ENCODE peak calls at places on chromosomes 6 and 20, in five cellular contexts. U, J, E, W and C are unnamed samples.

GRCh38 chr20:36269507-36269906 is 33.2 kb downstream of the AAR2 start:
- DNase-seq in U (no peak), J (no peak), E (no peak), W (no peak), C (no peak)

GRCh38 chr6:122400467-122401089 is 1.1 kb downstream of the HSF2 start:
- DNase-seq in U (no peak), J (no peak), E (no peak), W (no peak), C (no peak)

GRCh38 chr20:53778736-53779135 is 185.1 kb upstream of the ZNF217 start:
- DNase-seq in U (no peak), J (no peak), E (no peak), W (no peak), C (no peak)

GRCh38 chr6:16799279-16800193 is 38.3 kb upstream of the ATXN1 start:
- DNase-seq in U (no peak), J (peak; percentile 74), E (no peak), W (no peak), C (no peak)

GRCh38 chr6:79713701-79714322 is 82.7 kb downstream of the SH3BGRL2 start:
- DNase-seq in U (no peak), J (peak; percentile 54), E (peak; percentile 25), W (no peak), C (peak; percentile 54)

GRCh38 chr20:50215917-50216316 is 25.3 kb downstream of the CEBPB start:
- DNase-seq in U (no peak), J (no peak), E (no peak), W (no peak), C (no peak)

GRCh38 chr6:124873066-124873410 is 89.2 kb upstream of the RNF217 start:
- DNase-seq in U (no peak), J (no peak), E (no peak), W (no peak), C (no peak)

GRCh38 chr20:4435210-4435609 is 286.5 kb upstream of the PRND start:
- DNase-seq in U (no peak), J (no peak), E (no peak), W (no peak), C (no peak)

GRCh38 chr6:74971631-74972030 is 234.2 kb downstream of the COL12A1 start:
- DNase-seq in U (no peak), J (no peak), E (no peak), W (no peak), C (no peak)

GRCh38 chr6:92847988-92848387 is 571.4 kb downstream of the EPHA7 start:
- DNase-seq in U (no peak), J (no peak), E (peak; percentile 58), W (no peak), C (no peak)

GRCh38 chr20:56247954-56248782 is at the start of gene MC3R:
- DNase-seq in U (no peak), J (peak; percentile 68), E (peak; percentile 66), W (peak; percentile 27), C (peak; percentile 53)

GRCh38 chr6:10316327-10316726 is 98.5 kb downstream of the TFAP2A start:
- DNase-seq in U (no peak), J (no peak), E (no peak), W (no peak), C (peak; percentile 50)

GRCh38 chr6:148144917-148145521 is 197.6 kb upstream of the SASH1 start:
- DNase-seq in U (no peak), J (peak; percentile 64), E (peak; percentile 36), W (peak; percentile 31), C (peak; percentile 79)

GRCh38 chr6:46760925-46761324 is 14.2 kb downstream of the ANKRD66 start:
- DNase-seq in U (no peak), J (no peak), E (no peak), W (no peak), C (no peak)
- TF ChIP-seq SUZ12 in U (no peak), J (no peak), E (no peak), W (no peak), C (no peak)

GRCh38 chr20:34532751-34533150 is 16.5 kb downstream of the DYNLRB1 start:
- DNase-seq in U (no peak), J (no peak), E (no peak), W (no peak), C (no peak)
- TF ChIP-seq SUZ12 in U (no peak), J (no peak), E (no peak), W (no peak), C (no peak)

GRCh38 chr20:41566896-41567527 is 51.2 kb downstream of the CHD6 start:
- DNase-seq in U (no peak), J (no peak), E (no peak), W (no peak), C (no peak)
- TF ChIP-seq SUZ12 in U (no peak), J (no peak), E (no peak), W (no peak), C (no peak)

GRCh38 chr20:52306477-52306876 is 114.9 kb upstream of the ZFP64 start:
- DNase-seq in U (no peak), J (no peak), E (no peak), W (no peak), C (no peak)

GRCh38 chr20:52311209-52311794 is 119.7 kb upstream of the ZFP64 start:
- DNase-seq in U (no peak), J (no peak), E (no peak), W (no peak), C (no peak)

GRCh38 chr20:52313335-52313963 is 121.9 kb upstream of the ZFP64 start:
- DNase-seq in U (no peak), J (peak; percentile 60), E (peak; percentile 32), W (no peak), C (peak; percentile 60)

GRCh38 chr20:52312131-52312729 is 120.7 kb upstream of the ZFP64 start:
- DNase-seq in U (peak; percentile 7), J (peak; percentile 70), E (peak; percentile 61), W (no peak), C (peak; percentile 60)
- TF ChIP-seq SUZ12 in U (no peak), J (no peak), E (no peak), W (no peak), C (no peak)

DNA sequence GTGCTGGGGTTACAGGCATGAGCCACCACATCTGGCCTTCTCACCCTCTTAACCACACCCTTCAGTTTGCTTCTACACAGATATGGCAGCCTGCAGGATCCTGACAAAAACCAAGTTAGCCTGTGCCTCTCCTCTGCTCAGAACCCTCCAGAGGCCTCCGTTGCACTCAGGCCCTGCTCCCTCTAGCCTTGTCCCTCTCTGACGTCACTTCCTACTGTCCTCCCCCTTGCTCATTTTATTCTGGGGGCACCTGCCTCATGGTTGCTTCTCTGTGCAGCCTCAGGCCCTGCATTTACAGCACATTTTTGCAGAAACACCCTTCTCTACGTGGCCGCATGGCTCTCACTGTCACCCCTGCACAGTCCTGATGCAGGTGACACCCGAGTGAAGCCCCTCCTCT is 105.6 kb downstream of the CDC5L start:
- DNase-seq in U (no peak), J (no peak), E (no peak), W (no peak), C (no peak)
- TF ChIP-seq SUZ12 in U (no peak), J (no peak), E (no peak), W (no peak), C (no peak)

GRCh38 chr20:20814685-20815084 is 102.2 kb upstream of the RALGAPA2 start:
- DNase-seq in U (no peak), J (peak; percentile 68), E (peak; percentile 93), W (peak; percentile 86), C (no peak)
- TF ChIP-seq SUZ12 in U (no peak), J (no peak), E (no peak), W (no peak), C (no peak)

GRCh38 chr20:63529861-63530787 is 7.1 kb downstream of the PTK6 start:
- DNase-seq in U (no peak), J (no peak), E (no peak), W (no peak), C (no peak)
- TF ChIP-seq SUZ12 in U (no peak), J (no peak), E (no peak), W (no peak), C (no peak)